ENCODE peak calls at places on chromosomes 2 and 18, in seven cellular contexts. R, S, T, D, Y, H and F are unnamed samples.

GRCh38 chr18:31695989-31696388 is 11.6 kb upstream of the B4GALT6 start:
- DNase-seq in R (no peak), S (no peak), T (no peak), D (no peak), Y (no peak), H (no peak), F (no peak)

GRCh38 chr2:101012706-101013181 is 10.7 kb downstream of the RPL31 start:
- DNase-seq in R (peak), S (no peak), T (peak), D (no peak), Y (peak), H (peak), F (no peak)

GRCh38 chr18:56068030-56068671 is 480.2 kb upstream of the TCF4 start:
- DNase-seq in R (peak), S (no peak), T (no peak), D (no peak), Y (peak), H (no peak), F (no peak)

GRCh38 chr2:195404650-195405049 is 252.4 kb upstream of the SLC39A10 start:
- DNase-seq in R (no peak), S (no peak), T (no peak), D (no peak), Y (no peak), H (no peak), F (no peak)

GRCh38 chr2:32591669-32592463 is 36.0 kb upstream of the TTC27 start:
- DNase-seq in R (no peak), S (no peak), T (no peak), D (peak), Y (peak), H (no peak), F (no peak)

GRCh38 chr2:144645055-144645778 is 125.3 kb upstream of the ZEB2 start:
- DNase-seq in R (peak), S (no peak), T (no peak), D (no peak), Y (no peak), H (no peak), F (no peak)

GRCh38 chr2:218806346-218806978 is 24.5 kb downstream of the CYP27A1 start:
- DNase-seq in R (peak), S (peak), T (peak), D (no peak), Y (peak), H (no peak), F (peak)

GRCh38 chr2:210502997-210503621 is 26.6 kb upstream of the LANCL1 start:
- DNase-seq in R (peak), S (no peak), T (peak), D (peak), Y (peak), H (peak), F (no peak)

GRCh38 chr2:84319566-84319965 is 139.5 kb downstream of the SUCLG1 start:
- DNase-seq in R (no peak), S (no peak), T (no peak), D (no peak), Y (no peak), H (no peak), F (no peak)

GRCh38 chr2:60556441-60556997 is 3.1 kb upstream of the BCL11A start:
- DNase-seq in R (no peak), S (peak), T (no peak), D (peak), Y (no peak), H (no peak), F (no peak)

GRCh38 chr2:216695401-216695821 is at the start of gene IGFBP5:
- DNase-seq in R (peak), S (peak), T (peak), D (no peak), Y (no peak), H (peak), F (peak)

GRCh38 chr2:240618776-240619175 is 6.5 kb upstream of the GPR35 start:
- DNase-seq in R (no peak), S (no peak), T (no peak), D (no peak), Y (no peak), H (no peak), F (no peak)

GRCh38 chr2:122423934-122424333 is 668.5 kb downstream of the TSN start:
- DNase-seq in R (no peak), S (no peak), T (peak), D (no peak), Y (no peak), H (no peak), F (no peak)

GRCh38 chr18:23684515-23685197 is 4.6 kb upstream of the LAMA3 start:
- DNase-seq in R (peak), S (no peak), T (no peak), D (no peak), Y (peak), H (no peak), F (no peak)